ENCODE peak calls at places on chromosomes 13 and 19, in eight cellular contexts. One of them, this sample, is unnamed.

GRCh38 chr13:111634410-111634809 is 314.0 kb downstream of the TEX29 start:
- DNase-seq in hypothalamus: no peak
- DNase-seq in NAMALWA: no peak
- DNase-seq in mesendoderm: no peak
- DNase-seq in psoas muscle: no peak
- DNase-seq in stimulated activated CD4-positive, alpha-beta T cell treated with anti-CD3 and anti-CD28 coated beads, Interleukin-1b, Interleukin-23, amount 100 ng/mL, for 24 hours: no peak
- DNase-seq in G401: no peak
- DNase-seq in AG04450: no peak
- DNase-seq in this sample: no peak

GRCh38 chr13:110471833-110472162 is 89.7 kb downstream of the RAB20 start:
- DNase-seq in mesendoderm: peak; percentile 27
- DNase-seq in G401: no peak
- DNase-seq in AG04450: no peak
- DNase-seq in hypothalamus: no peak
- DNase-seq in NAMALWA: peak; percentile 99
- DNase-seq in psoas muscle: peak; percentile 37
- DNase-seq in stimulated activated CD4-positive, alpha-beta T cell treated with anti-CD3 and anti-CD28 coated beads, Interleukin-1b, Interleukin-23, amount 100 ng/mL, for 24 hours: no peak
- DNase-seq in this sample: no peak

GRCh38 chr13:76939215-76939614 is 9.1 kb upstream of the ACOD1 start:
- DNase-seq in NAMALWA: no peak
- DNase-seq in mesendoderm: no peak
- DNase-seq in AG04450: no peak
- DNase-seq in hypothalamus: no peak
- DNase-seq in psoas muscle: no peak
- DNase-seq in G401: no peak
- DNase-seq in stimulated activated CD4-positive, alpha-beta T cell treated with anti-CD3 and anti-CD28 coated beads, Interleukin-1b, Interleukin-23, amount 100 ng/mL, for 24 hours: no peak
- DNase-seq in this sample: no peak

GRCh38 chr19:15195987-15196682 is 4.7 kb downstream of the NOTCH3 start:
- DNase-seq in NAMALWA: no peak
- DNase-seq in stimulated activated CD4-positive, alpha-beta T cell treated with anti-CD3 and anti-CD28 coated beads, Interleukin-1b, Interleukin-23, amount 100 ng/mL, for 24 hours: no peak
- DNase-seq in mesendoderm: peak; percentile 89
- DNase-seq in G401: no peak
- DNase-seq in hypothalamus: no peak
- DNase-seq in AG04450: no peak
- DNase-seq in psoas muscle: no peak
- DNase-seq in this sample: peak; percentile 97

GRCh38 chr13:110838867-110839538 is 75.9 kb downstream of the ANKRD10 start:
- DNase-seq in psoas muscle: no peak
- DNase-seq in stimulated activated CD4-positive, alpha-beta T cell treated with anti-CD3 and anti-CD28 coated beads, Interleukin-1b, Interleukin-23, amount 100 ng/mL, for 24 hours: no peak
- DNase-seq in NAMALWA: no peak
- DNase-seq in G401: no peak
- DNase-seq in mesendoderm: no peak
- DNase-seq in AG04450: no peak
- DNase-seq in hypothalamus: no peak
- DNase-seq in this sample: no peak

GRCh38 chr13:43664700-43665191 is 122.0 kb downstream of the ENOX1 start:
- DNase-seq in NAMALWA: no peak
- DNase-seq in AG04450: peak; percentile 37
- DNase-seq in stimulated activated CD4-positive, alpha-beta T cell treated with anti-CD3 and anti-CD28 coated beads, Interleukin-1b, Interleukin-23, amount 100 ng/mL, for 24 hours: no peak
- DNase-seq in hypothalamus: no peak
- DNase-seq in psoas muscle: no peak
- DNase-seq in mesendoderm: peak; percentile 65
- DNase-seq in G401: no peak
- DNase-seq in this sample: peak; percentile 23

GRCh38 chr19:35351441-35352176 is 3.9 kb downstream of the FFAR1 start:
- DNase-seq in AG04450: no peak
- DNase-seq in mesendoderm: no peak
- DNase-seq in psoas muscle: no peak
- DNase-seq in stimulated activated CD4-positive, alpha-beta T cell treated with anti-CD3 and anti-CD28 coated beads, Interleukin-1b, Interleukin-23, amount 100 ng/mL, for 24 hours: no peak
- DNase-seq in G401: no peak
- DNase-seq in hypothalamus: no peak
- DNase-seq in NAMALWA: no peak
- DNase-seq in this sample: no peak

GRCh38 chr19:20078696-20079095 is 896 bp downstream of the ZNF90 start:
- DNase-seq in NAMALWA: peak; percentile 66
- DNase-seq in hypothalamus: no peak
- DNase-seq in psoas muscle: peak; percentile 27
- DNase-seq in G401: peak; percentile 38
- DNase-seq in AG04450: no peak
- DNase-seq in stimulated activated CD4-positive, alpha-beta T cell treated with anti-CD3 and anti-CD28 coated beads, Interleukin-1b, Interleukin-23, amount 100 ng/mL, for 24 hours: no peak
- DNase-seq in mesendoderm: peak; percentile 55
- DNase-seq in this sample: peak; percentile 24

GRCh38 chr19:46946611-46947238 is 72.9 kb upstream of the NPAS1 start:
- DNase-seq in hypothalamus: no peak
- DNase-seq in stimulated activated CD4-positive, alpha-beta T cell treated with anti-CD3 and anti-CD28 coated beads, Interleukin-1b, Interleukin-23, amount 100 ng/mL, for 24 hours: no peak
- DNase-seq in psoas muscle: no peak
- DNase-seq in AG04450: no peak
- DNase-seq in NAMALWA: no peak
- DNase-seq in G401: no peak
- DNase-seq in mesendoderm: no peak
- DNase-seq in this sample: no peak

GRCh38 chr13:19767966-19768365 is 14.8 kb downstream of the PSPC1 start:
- DNase-seq in AG04450: no peak
- DNase-seq in stimulated activated CD4-positive, alpha-beta T cell treated with anti-CD3 and anti-CD28 coated beads, Interleukin-1b, Interleukin-23, amount 100 ng/mL, for 24 hours: no peak
- DNase-seq in G401: no peak
- DNase-seq in NAMALWA: no peak
- DNase-seq in mesendoderm: no peak
- DNase-seq in hypothalamus: no peak
- DNase-seq in psoas muscle: no peak
- DNase-seq in this sample: no peak

GRCh38 chr19:33377586-33378475 is 4.3 kb downstream of the CEBPG start:
- DNase-seq in hypothalamus: no peak
- DNase-seq in G401: no peak
- DNase-seq in AG04450: no peak
- DNase-seq in stimulated activated CD4-positive, alpha-beta T cell treated with anti-CD3 and anti-CD28 coated beads, Interleukin-1b, Interleukin-23, amount 100 ng/mL, for 24 hours: no peak
- DNase-seq in NAMALWA: no peak
- DNase-seq in mesendoderm: no peak
- DNase-seq in psoas muscle: no peak
- DNase-seq in this sample: no peak

GRCh38 chr13:113337976-113338375 is 26.0 kb downstream of the GRTP1 start:
- DNase-seq in mesendoderm: no peak
- DNase-seq in hypothalamus: no peak
- DNase-seq in psoas muscle: no peak
- DNase-seq in G401: no peak
- DNase-seq in NAMALWA: no peak
- DNase-seq in AG04450: no peak
- DNase-seq in stimulated activated CD4-positive, alpha-beta T cell treated with anti-CD3 and anti-CD28 coated beads, Interleukin-1b, Interleukin-23, amount 100 ng/mL, for 24 hours: no peak
- DNase-seq in this sample: no peak

GRCh38 chr13:25821761-25822160 is 230.1 kb downstream of the SHISA2 start:
- DNase-seq in stimulated activated CD4-positive, alpha-beta T cell treated with anti-CD3 and anti-CD28 coated beads, Interleukin-1b, Interleukin-23, amount 100 ng/mL, for 24 hours: no peak
- DNase-seq in psoas muscle: no peak
- DNase-seq in NAMALWA: no peak
- DNase-seq in mesendoderm: no peak
- DNase-seq in hypothalamus: no peak
- DNase-seq in G401: no peak
- DNase-seq in AG04450: no peak
- DNase-seq in this sample: no peak

GRCh38 chr19:14363203-14364097 is 17.8 kb upstream of the ADGRE5 start:
- DNase-seq in mesendoderm: peak; percentile 91
- DNase-seq in AG04450: no peak
- DNase-seq in G401: peak; percentile 40
- DNase-seq in stimulated activated CD4-positive, alpha-beta T cell treated with anti-CD3 and anti-CD28 coated beads, Interleukin-1b, Interleukin-23, amount 100 ng/mL, for 24 hours: no peak
- DNase-seq in NAMALWA: no peak
- DNase-seq in psoas muscle: peak; percentile 78
- DNase-seq in hypothalamus: no peak
- DNase-seq in this sample: peak; percentile 47

GRCh38 chr13:97125051-97125809 is 96.9 kb upstream of the MBNL2 start:
- DNase-seq in G401: no peak
- DNase-seq in psoas muscle: peak; percentile 43
- DNase-seq in hypothalamus: no peak
- DNase-seq in mesendoderm: peak; percentile 60
- DNase-seq in stimulated activated CD4-positive, alpha-beta T cell treated with anti-CD3 and anti-CD28 coated beads, Interleukin-1b, Interleukin-23, amount 100 ng/mL, for 24 hours: no peak
- DNase-seq in AG04450: no peak
- DNase-seq in NAMALWA: no peak
- DNase-seq in this sample: peak; percentile 38

GRCh38 chr19:7926021-7926726 is at the start of gene CTXN1:
- DNase-seq in mesendoderm: peak; percentile 69
- DNase-seq in stimulated activated CD4-positive, alpha-beta T cell treated with anti-CD3 and anti-CD28 coated beads, Interleukin-1b, Interleukin-23, amount 100 ng/mL, for 24 hours: peak; percentile 66
- DNase-seq in G401: no peak
- DNase-seq in AG04450: no peak
- DNase-seq in NAMALWA: peak; percentile 75
- DNase-seq in hypothalamus: peak; percentile 21
- DNase-seq in psoas muscle: peak; percentile 71
- DNase-seq in this sample: peak; percentile 79

GRCh38 chr13:111905609-111905945 is 161.4 kb upstream of the SOX1 start:
- DNase-seq in AG04450: no peak
- DNase-seq in mesendoderm: no peak
- DNase-seq in NAMALWA: peak; percentile 53
- DNase-seq in stimulated activated CD4-positive, alpha-beta T cell treated with anti-CD3 and anti-CD28 coated beads, Interleukin-1b, Interleukin-23, amount 100 ng/mL, for 24 hours: no peak
- DNase-seq in G401: no peak
- DNase-seq in hypothalamus: no peak
- DNase-seq in psoas muscle: no peak
- DNase-seq in this sample: no peak

GRCh38 chr13:79030513-79030912 is 371.6 kb upstream of the OBI1 start:
- DNase-seq in stimulated activated CD4-positive, alpha-beta T cell treated with anti-CD3 and anti-CD28 coated beads, Interleukin-1b, Interleukin-23, amount 100 ng/mL, for 24 hours: no peak
- DNase-seq in AG04450: no peak
- DNase-seq in psoas muscle: no peak
- DNase-seq in hypothalamus: no peak
- DNase-seq in NAMALWA: no peak
- DNase-seq in mesendoderm: no peak
- DNase-seq in G401: no peak
- DNase-seq in this sample: no peak

GRCh38 chr19:41708481-41708880 is at the start of gene CEACAM5:
- DNase-seq in mesendoderm: no peak
- DNase-seq in hypothalamus: no peak
- DNase-seq in NAMALWA: no peak
- DNase-seq in psoas muscle: no peak
- DNase-seq in stimulated activated CD4-positive, alpha-beta T cell treated with anti-CD3 and anti-CD28 coated beads, Interleukin-1b, Interleukin-23, amount 100 ng/mL, for 24 hours: no peak
- DNase-seq in AG04450: no peak
- DNase-seq in G401: no peak
- DNase-seq in this sample: peak; percentile 13

This sample was measured in pancreas.